ENCODE peak calls at places on chromosomes 7 and 10, in eight cellular contexts. Q, Z, J, G, S, N, D and B are unnamed samples.

GRCh38 chr7:157431951-157432540 is 95.2 kb downstream of the DNAJB6 start:
- DNase-seq in S (no peak), Q (no peak), J (no peak), D (no peak), G (no peak), Z (no peak), N (no peak), B (no peak)

GRCh38 chr7:107690611-107691010 is 30.0 kb downstream of the SLC26A4 start:
- DNase-seq in Q (no peak), S (no peak), Z (no peak), J (peak; percentile 53), N (no peak), D (peak; percentile 19), G (no peak), B (peak; percentile 19)

GRCh38 chr7:40221836-40222235 is 87.0 kb downstream of the SUGCT start:
- DNase-seq in D (peak; percentile 92), G (no peak), J (peak; percentile 97), Z (no peak), N (no peak), Q (no peak), S (no peak), B (peak; percentile 88)

GRCh38 chr10:103512166-103512565 is 18.7 kb downstream of the NEURL1 start:
- DNase-seq in N (no peak), S (no peak), G (no peak), Q (no peak), J (no peak), Z (no peak), D (no peak), B (no peak)

GRCh38 chr7:74199551-74200355 is 10.1 kb upstream of the LAT2 start:
- DNase-seq in D (no peak), N (no peak), Z (no peak), Q (no peak), J (peak; percentile 60), G (peak; percentile 76), S (no peak), B (no peak)

GRCh38 chr7:45580053-45580872 is 6.1 kb downstream of the ADCY1 start:
- DNase-seq in S (no peak), Q (peak; percentile 54), G (peak; percentile 86), J (no peak), Z (no peak), D (no peak), N (peak; percentile 41), B (no peak)

GRCh38 chr7:41046778-41047177 is 656.1 kb downstream of the INHBA start:
- DNase-seq in Z (no peak), N (no peak), S (peak; percentile 42), D (no peak), Q (no peak), G (no peak), J (no peak), B (no peak)

GRCh38 chr7:70574970-70575799 is 556.8 kb upstream of the GALNT17 start:
- DNase-seq in J (no peak), G (peak; percentile 32), N (no peak), S (no peak), Q (no peak), D (no peak), Z (no peak), B (no peak)

GRCh38 chr10:63286340-63286739 is 153.2 kb downstream of the NRBF2 start:
- DNase-seq in D (peak; percentile 38), J (no peak), S (no peak), Q (no peak), N (no peak), Z (no peak), G (no peak), B (no peak)

GRCh38 chr7:133109816-133110215 is 27.9 kb upstream of the CHCHD3 start:
- DNase-seq in G (no peak), J (peak; percentile 13), Q (no peak), D (no peak), N (no peak), S (no peak), Z (no peak), B (no peak)

GRCh38 chr7:43700059-43700501 is 29.2 kb downstream of the COA1 start:
- DNase-seq in N (no peak), S (peak; percentile 50), Z (no peak), Q (no peak), D (peak; percentile 82), G (no peak), J (peak; percentile 75), B (peak; percentile 69)

GRCh38 chr10:31099101-31099500 is 67.4 kb upstream of the ZNF438 start:
- DNase-seq in D (peak; percentile 80), Z (no peak), J (peak; percentile 87), G (no peak), Q (no peak), N (no peak), S (no peak), B (no peak)

GRCh38 chr7:18495412-18496335 is at the start of gene HDAC9:
- DNase-seq in S (peak; percentile 86), N (peak; percentile 25), Q (no peak), Z (no peak), D (peak; percentile 48), J (no peak), G (peak; percentile 75), B (peak; percentile 63)

GRCh38 chr7:138890782-138891445 is 90.3 kb downstream of the KIAA1549 start:
- DNase-seq in N (no peak), D (peak; percentile 22), G (no peak), Z (no peak), S (peak; percentile 21), Q (no peak), J (peak; percentile 56), B (peak; percentile 92)

GRCh38 chr10:71266147-71266917 is 52.7 kb upstream of the SLC29A3 start:
- DNase-seq in Q (no peak), J (peak; percentile 95), Z (no peak), S (no peak), G (no peak), D (peak; percentile 90), N (no peak), B (no peak)

GRCh38 chr7:27277628-27278027 is 35.0 kb downstream of the EVX1 start:
- DNase-seq in J (peak; percentile 14), G (no peak), N (no peak), Z (peak; percentile 80), S (peak; percentile 18), Q (no peak), D (peak; percentile 1), B (peak; percentile 33)

GRCh38 chr10:131625041-131625440 is 275.8 kb upstream of the PPP2R2D start:
- DNase-seq in G (no peak), N (no peak), D (no peak), S (no peak), Q (no peak), J (no peak), Z (no peak), B (no peak)

GRCh38 chr7:84847790-84848189 is 339.1 kb downstream of the SEMA3D start:
- DNase-seq in G (no peak), Z (no peak), J (no peak), D (peak; percentile 16), S (no peak), Q (no peak), N (no peak), B (no peak)

GRCh38 chr10:133198621-133199487 is 31.2 kb upstream of the UTF1 start:
- DNase-seq in Z (no peak), G (no peak), J (no peak), N (no peak), Q (no peak), D (no peak), S (no peak), B (no peak)

GRCh38 chr7:17640730-17641377 is 299.4 kb downstream of the SNX13 start:
- DNase-seq in N (peak; percentile 34), S (peak; percentile 51), D (peak; percentile 31), Z (peak; percentile 42), G (peak; percentile 73), J (no peak), Q (no peak), B (peak; percentile 23)

GRCh38 chr10:34687434-34688205 is 127.5 kb downstream of the PARD3 start:
- DNase-seq in J (peak; percentile 49), S (no peak), N (no peak), Z (no peak), D (peak; percentile 69), G (peak; percentile 39), Q (no peak), B (peak; percentile 11)

DNA sequence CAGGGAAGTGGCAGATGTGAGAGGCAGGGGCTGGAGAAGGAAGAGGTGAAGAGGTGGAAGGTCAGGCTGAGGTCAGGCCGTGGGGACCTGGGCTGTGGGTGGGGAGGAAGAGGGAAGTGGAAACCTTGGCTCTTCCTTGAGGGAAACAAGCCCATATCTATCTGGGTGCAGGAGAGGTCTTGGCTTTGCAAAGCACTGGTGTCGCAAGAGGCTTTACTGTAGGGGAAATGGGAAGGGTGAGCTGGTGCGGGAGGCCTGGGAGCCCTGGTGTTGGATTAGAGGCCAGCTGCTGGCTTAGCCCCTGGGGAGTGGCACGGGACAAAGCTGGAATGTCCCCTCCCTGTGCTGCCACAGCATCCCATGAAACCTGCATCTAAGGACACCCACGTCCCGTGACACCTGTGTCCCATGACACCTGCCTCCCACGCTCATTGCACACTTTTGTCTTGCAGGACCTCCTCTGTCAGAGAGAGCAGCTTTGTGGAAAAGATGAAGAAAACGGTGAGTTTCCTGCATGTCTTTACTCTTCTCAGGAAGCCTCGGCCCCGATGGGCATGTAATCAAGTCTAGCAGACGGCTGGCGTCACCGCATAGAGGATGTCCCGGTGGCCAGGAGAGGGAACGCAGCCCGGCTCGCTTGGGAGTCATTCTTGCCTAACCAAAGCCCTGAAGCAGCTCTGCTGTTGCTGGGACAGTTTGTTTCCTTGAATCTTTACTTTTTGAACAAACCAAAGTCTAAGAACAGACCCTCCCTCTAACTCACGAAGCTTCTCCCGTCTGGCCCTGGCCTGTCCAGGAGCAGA is 22.2 kb downstream of the TMEM120A start:
- DNase-seq in D (no peak), Z (peak; percentile 27), S (peak; percentile 33), N (peak; percentile 35), J (peak; percentile 83), G (peak; percentile 86), Q (peak; percentile 80), B (no peak)
- TF ChIP-seq CTCF in D (no peak), Z (no peak), S (peak; percentile 9), N (peak; percentile 20), J (no peak), G (peak; percentile 67), Q (no peak), B (peak; percentile 52)

DNA sequence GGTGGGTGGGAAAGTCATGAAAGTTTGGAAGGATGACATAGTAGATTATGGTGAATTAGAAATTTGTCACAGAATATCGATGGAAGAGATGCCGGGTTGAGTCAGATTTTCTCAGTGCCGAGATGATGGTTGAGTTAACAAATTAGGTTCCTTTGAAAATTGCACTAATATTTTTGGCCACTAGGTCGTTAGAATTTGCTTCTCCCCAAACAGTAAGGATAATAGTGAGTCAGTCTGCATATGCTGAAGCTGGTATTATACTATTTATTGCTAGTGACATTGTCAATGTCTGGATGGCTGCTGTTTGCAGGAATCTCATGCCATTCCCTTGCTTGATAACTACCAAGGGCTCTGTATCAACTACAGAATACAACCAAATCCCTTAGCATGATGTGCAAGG is 37.7 kb upstream of the MINDY3 start:
- DNase-seq in Z (no peak), J (peak; percentile 8), S (no peak), Q (no peak), N (no peak), G (no peak), D (peak; percentile 8), B (peak; percentile 21)
- TF ChIP-seq CTCF in Z (no peak), J (peak; percentile 49), S (peak; percentile 42), Q (no peak), N (peak; percentile 15), G (peak; percentile 65), D (peak; percentile 17), B (peak; percentile 75)

GRCh38 chr7:52018680-52019054 is 702.1 kb upstream of the COBL start:
- DNase-seq in N (no peak), Q (no peak), G (no peak), Z (no peak), J (no peak), S (no peak), D (no peak), B (no peak)
- TF ChIP-seq CTCF in N (no peak), Q (no peak), G (no peak), Z (no peak), J (no peak), S (no peak), D (no peak), B (no peak)

GRCh38 chr10:76040107-76040829 is 608.8 kb downstream of the LRMDA start:
- DNase-seq in G (peak; percentile 66), Z (no peak), N (no peak), Q (no peak), S (no peak), J (no peak), D (no peak), B (no peak)
- TF ChIP-seq CTCF in G (peak; percentile 66), Z (no peak), N (no peak), Q (no peak), S (peak; percentile 21), J (peak; percentile 30), D (no peak), B (peak; percentile 20)